ENCODE peak calls at places on chromosome 11, in seven cellular contexts. B is heart left ventricle, L is Karpas-422, P is Peyer's patch, Z is tibial nerve, N is SK-N-SH, D is right atrium auricular region. G is an unnamed sample.

GRCh38 chr11:86726118-86726748 is 53.8 kb upstream of the ME3 start:
- DNase-seq in P (no peak), D (no peak), N (no peak), B (no peak), Z (no peak), L (no peak), G (no peak)

GRCh38 chr11:19431059-19431398 is 190.3 kb upstream of the E2F8 start:
- DNase-seq in P (no peak), L (peak; percentile 29), D (no peak), B (no peak), N (no peak), Z (no peak), G (no peak)

GRCh38 chr11:131858495-131858894 is 488.1 kb downstream of the NTM start:
- DNase-seq in N (no peak), P (no peak), D (no peak), B (no peak), L (no peak), Z (no peak), G (no peak)

GRCh38 chr11:86047275-86047991 is 21.5 kb downstream of the PICALM start:
- DNase-seq in Z (no peak), P (no peak), B (no peak), D (no peak), L (no peak), N (no peak), G (no peak)

GRCh38 chr11:46119352-46120216 is 1.7 kb downstream of the PHF21A start:
- DNase-seq in D (no peak), Z (peak; percentile 56), B (peak; percentile 67), N (peak; percentile 70), L (peak; percentile 82), P (peak; percentile 62), G (no peak)

GRCh38 chr11:94880216-94880615 is 93.1 kb downstream of the CWC15 start:
- DNase-seq in P (no peak), Z (no peak), B (no peak), N (no peak), L (no peak), D (no peak), G (no peak)

GRCh38 chr11:103906291-103906850 is 130.1 kb upstream of the DDI1 start:
- DNase-seq in L (peak; percentile 93), D (no peak), P (no peak), N (no peak), Z (no peak), B (no peak), G (no peak)

GRCh38 chr11:45662096-45662664 is 3.2 kb downstream of the CHST1 start:
- DNase-seq in Z (no peak), D (no peak), P (no peak), N (no peak), B (no peak), L (no peak), G (no peak)

GRCh38 chr11:31803813-31804438 is 7.2 kb downstream of the PAX6 start:
- DNase-seq in P (no peak), Z (peak; percentile 1), B (no peak), D (no peak), N (peak; percentile 24), L (no peak), G (no peak)

GRCh38 chr11:129731316-129731715 is 84.3 kb upstream of the TMEM45B start:
- DNase-seq in Z (no peak), N (no peak), L (no peak), D (no peak), B (no peak), P (no peak), G (no peak)

GRCh38 chr11:120295110-120295509 is 30.0 kb upstream of the TLCD5 start:
- DNase-seq in N (peak; percentile 72), P (no peak), D (no peak), B (no peak), L (no peak), Z (no peak), G (no peak)

GRCh38 chr11:114251797-114252327 is 44.3 kb upstream of the NNMT start:
- DNase-seq in Z (no peak), N (peak; percentile 43), B (no peak), P (no peak), D (no peak), L (no peak), G (no peak)

GRCh38 chr11:86608251-86608799 is 64.1 kb downstream of the ME3 start:
- DNase-seq in L (peak; percentile 92), D (peak; percentile 72), P (peak; percentile 68), Z (peak; percentile 77), N (peak; percentile 40), B (peak; percentile 70), G (no peak)

GRCh38 chr11:59778122-59778521 is 22.9 kb downstream of the STX3 start:
- DNase-seq in B (no peak), Z (no peak), L (no peak), N (no peak), P (peak; percentile 59), D (no peak), G (no peak)

GRCh38 chr11:102457865-102458264 is 5.3 kb upstream of the TMEM123 start:
- DNase-seq in N (no peak), L (no peak), P (no peak), D (no peak), Z (no peak), B (no peak), G (no peak)

GRCh38 chr11:78030429-78031325 is 7.6 kb upstream of the KCTD14 start:
- DNase-seq in P (peak; percentile 71), D (no peak), L (no peak), B (peak; percentile 78), N (peak; percentile 91), Z (peak; percentile 9), G (no peak)

DNA sequence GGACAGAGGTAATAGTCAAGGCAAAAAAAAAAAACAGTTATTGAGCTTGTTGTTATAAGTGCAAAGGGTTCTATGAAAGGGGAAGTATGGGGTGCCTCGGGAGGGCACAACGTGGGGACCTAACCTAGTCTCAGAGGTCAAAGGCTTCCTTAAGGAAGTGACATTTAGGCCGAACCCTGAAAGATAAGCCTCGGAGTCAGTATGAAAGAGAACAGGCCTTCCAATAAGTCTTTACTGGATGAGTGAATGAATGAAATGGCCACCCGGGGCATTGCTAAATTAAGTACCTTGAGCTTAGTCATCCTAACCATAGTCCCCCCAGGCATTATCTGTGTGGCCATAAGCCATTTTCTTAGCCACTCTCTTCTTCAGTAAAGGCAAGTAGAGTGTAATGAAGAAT is 19.7 kb downstream of the FLI1 start:
- DNase-seq in P (no peak), N (no peak), B (no peak), D (peak; percentile 48), L (no peak), Z (no peak), G (no peak)
- H3K4me1 ChIP-seq in P (peaks cover 19% of the 10 kb centered on the region), N (peaks cover 12% of the 10 kb centered on the region), B (peaks cover 46% of the 10 kb centered on the region), D (peaks cover 74% of the 10 kb centered on the region), L (peaks cover 10% of the 10 kb centered on the region), Z (peaks cover 40% of the 10 kb centered on the region), G (peaks cover 14% of the 10 kb centered on the region)

DNA sequence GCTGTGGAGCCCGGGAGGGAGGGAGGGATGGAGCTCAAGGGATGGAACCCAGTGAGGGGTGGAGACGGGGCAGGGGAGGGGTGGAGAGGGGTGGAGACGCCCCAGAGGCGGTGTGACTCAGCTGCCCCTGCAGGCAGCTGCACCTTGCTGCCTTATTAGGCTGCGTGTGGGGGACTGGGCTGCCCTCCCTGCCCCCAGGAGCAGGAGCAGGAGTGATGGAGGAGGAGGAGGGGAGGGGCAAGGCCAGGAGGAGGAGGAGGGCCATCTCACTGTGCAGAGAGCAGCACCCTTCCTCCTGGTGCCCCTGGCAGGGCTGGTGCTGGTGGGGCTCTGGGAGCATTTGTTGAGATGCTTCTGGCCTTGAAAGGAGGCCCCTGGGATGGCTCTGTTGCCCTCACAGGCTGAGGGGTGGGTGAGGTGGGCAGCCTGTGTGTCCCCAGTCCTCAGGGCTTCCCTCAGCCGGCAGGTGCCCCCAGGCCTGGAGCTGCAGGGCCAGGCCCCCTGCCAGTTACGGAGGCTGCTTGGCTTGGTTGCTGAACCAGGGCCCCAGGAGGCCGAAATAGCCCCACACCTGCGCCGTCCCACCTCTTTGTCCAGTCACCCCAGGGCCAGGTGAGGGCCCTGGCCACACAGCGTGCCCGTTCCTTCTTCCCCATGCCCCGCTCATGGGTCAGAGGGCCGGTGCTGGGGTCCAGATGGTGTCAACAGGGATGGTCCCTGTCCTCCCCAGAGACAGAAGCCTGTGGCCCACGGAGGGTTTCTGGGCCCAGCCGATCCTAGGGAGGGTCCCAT is 9.5 kb upstream of the TSSC4 start:
- DNase-seq in Z (no peak), D (no peak), P (no peak), B (peak; percentile 62), N (no peak), L (peak; percentile 81), G (peak; percentile 79)
- H3K4me3 ChIP-seq in Z (no peak overlapping the region), D (no peak overlapping the region), P (no peak overlapping the region), B (no peak overlapping the region), N (no peak overlapping the region), L (peak overlapping the region; percentile 19), G (no peak overlapping the region)

DNA sequence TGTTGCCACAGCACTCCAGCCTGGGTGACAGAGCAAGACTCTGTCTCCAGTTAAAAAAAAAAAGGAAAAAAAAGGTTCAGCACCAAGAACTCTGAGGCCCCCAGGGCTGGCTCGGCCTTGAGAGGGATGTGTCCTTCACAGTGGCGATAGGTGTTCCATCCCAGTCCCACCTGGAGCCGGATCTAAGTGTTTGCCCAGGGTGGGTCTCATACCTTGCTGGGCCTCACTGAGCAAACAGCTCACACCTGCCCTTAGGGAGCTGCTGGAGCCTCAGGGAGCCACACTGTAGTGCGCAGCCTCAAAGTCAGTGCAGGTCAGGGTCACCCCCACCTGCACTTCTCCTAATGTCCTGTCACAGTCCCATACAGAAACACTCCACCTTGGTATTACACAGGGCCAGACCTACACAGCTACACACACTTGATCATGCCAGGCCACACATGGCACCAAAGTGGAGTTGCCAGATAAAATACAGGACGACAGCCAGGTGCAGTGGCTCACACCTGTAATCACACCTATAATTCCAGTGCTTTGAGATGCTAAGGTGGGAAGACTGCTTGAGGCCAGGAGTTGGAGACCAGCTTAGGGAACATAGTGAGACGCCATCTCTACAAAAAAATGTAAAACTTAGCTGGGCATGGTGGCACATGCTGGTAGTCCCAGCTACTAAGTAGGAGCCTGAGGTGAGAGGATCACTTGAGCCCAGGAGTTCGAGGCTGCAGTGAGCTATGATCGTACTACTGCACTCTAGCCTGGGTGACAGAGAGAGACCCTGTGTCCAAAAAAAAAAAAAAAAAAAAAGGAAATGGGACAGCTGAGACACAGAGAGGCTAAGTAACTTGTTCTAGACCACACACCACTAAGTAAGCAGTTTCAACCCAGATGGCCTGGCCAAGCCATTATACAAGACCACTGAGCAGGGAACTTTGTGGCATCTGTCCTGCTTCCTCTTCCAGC is 7.3 kb downstream of the STARD10 start:
- DNase-seq in N (no peak), D (no peak), B (no peak), L (no peak), Z (no peak), P (peak; percentile 74), G (no peak)
- H3K4me1 ChIP-seq in N (peaks cover 20% of the 10 kb centered on the region), D (peaks cover 30% of the 10 kb centered on the region), B (peaks cover 10% of the 10 kb centered on the region), L (peaks cover 11% of the 10 kb centered on the region), Z (peaks cover 28% of the 10 kb centered on the region), P (peaks cover 22% of the 10 kb centered on the region), G (peaks cover 27% of the 10 kb centered on the region)

GRCh38 chr11:118222437-118222836 is 2.4 kb downstream of the JAML start:
- DNase-seq in Z (no peak), B (no peak), D (no peak), N (no peak), P (no peak), L (no peak), G (no peak)
- H3K4me3 ChIP-seq in Z (no peak overlapping the region), B (no peak overlapping the region), D (no peak overlapping the region), N (no peak overlapping the region), P (peak overlapping the region; percentile 25), L (no peak overlapping the region), G (no peak overlapping the region)

G was measured in ascending aorta.